ENCODE peak calls at places on chromosomes 16 and 17, in six cellular contexts. One of them, this sample, is unnamed.
A peak's percentile ranks its signal among the peaks of the same experiment; 100 is the strongest.

GRCh38 chr17:69287168-69287567 is 39.8 kb downstream of the ABCA5 start:
- DNase-seq in cardiac muscle cell: no peak
- DNase-seq in neuronal stem cell: no peak
- DNase-seq in OCI-LY7: no peak
- DNase-seq in Peyer's patch: no peak
- DNase-seq in stomach: no peak
- DNase-seq in this sample: no peak

GRCh38 chr16:11248133-11248532 is 7.9 kb downstream of the SOCS1 start:
- DNase-seq in cardiac muscle cell: no peak
- DNase-seq in neuronal stem cell: no peak
- DNase-seq in OCI-LY7: no peak
- DNase-seq in Peyer's patch: no peak
- DNase-seq in stomach: no peak
- DNase-seq in this sample: no peak

GRCh38 chr17:51121620-51122472 is 1.2 kb upstream of the SPAG9 start:
- DNase-seq in cardiac muscle cell: peak; percentile 93
- DNase-seq in neuronal stem cell: peak; percentile 51
- DNase-seq in OCI-LY7: peak; percentile 21
- DNase-seq in Peyer's patch: peak; percentile 95
- DNase-seq in stomach: peak; percentile 91
- DNase-seq in this sample: peak; percentile 92

GRCh38 chr16:2748757-2749455 is 3.5 kb upstream of the SRRM2 start:
- DNase-seq in cardiac muscle cell: no peak
- DNase-seq in neuronal stem cell: no peak
- DNase-seq in OCI-LY7: no peak
- DNase-seq in Peyer's patch: no peak
- DNase-seq in stomach: no peak
- DNase-seq in this sample: no peak

GRCh38 chr16:57540387-57540786 is 2.1 kb upstream of the ADGRG5 start:
- DNase-seq in cardiac muscle cell: no peak
- DNase-seq in neuronal stem cell: no peak
- DNase-seq in OCI-LY7: no peak
- DNase-seq in Peyer's patch: no peak
- DNase-seq in stomach: peak; percentile 14
- DNase-seq in this sample: peak; percentile 30

GRCh38 chr17:7250655-7251329 is 742 bp downstream of the CTDNEP1 start:
- DNase-seq in cardiac muscle cell: no peak
- DNase-seq in neuronal stem cell: no peak
- DNase-seq in OCI-LY7: no peak
- DNase-seq in Peyer's patch: no peak
- DNase-seq in stomach: no peak
- DNase-seq in this sample: no peak

GRCh38 chr17:61488878-61489718 is 36.9 kb downstream of the TBX4 start:
- DNase-seq in cardiac muscle cell: no peak
- DNase-seq in neuronal stem cell: no peak
- DNase-seq in OCI-LY7: no peak
- DNase-seq in Peyer's patch: peak; percentile 78
- DNase-seq in stomach: peak; percentile 61
- DNase-seq in this sample: no peak

GRCh38 chr17:27577124-27577761 is 53.7 kb upstream of the LGALS9 start:
- DNase-seq in cardiac muscle cell: peak; percentile 72
- DNase-seq in neuronal stem cell: no peak
- DNase-seq in OCI-LY7: no peak
- DNase-seq in Peyer's patch: no peak
- DNase-seq in stomach: no peak
- DNase-seq in this sample: no peak

GRCh38 chr17:68820825-68821481 is 134.2 kb downstream of the ABCA8 start:
- DNase-seq in cardiac muscle cell: peak; percentile 28
- DNase-seq in neuronal stem cell: no peak
- DNase-seq in OCI-LY7: no peak
- DNase-seq in Peyer's patch: no peak
- DNase-seq in stomach: no peak
- DNase-seq in this sample: no peak

GRCh38 chr17:34146440-34147043 is 108.5 kb upstream of the CCL2 start:
- DNase-seq in cardiac muscle cell: no peak
- DNase-seq in neuronal stem cell: peak; percentile 27
- DNase-seq in OCI-LY7: peak; percentile 55
- DNase-seq in Peyer's patch: peak; percentile 69
- DNase-seq in stomach: peak; percentile 74
- DNase-seq in this sample: no peak

GRCh38 chr17:64230551-64231408 is 32.3 kb downstream of the TEX2 start:
- DNase-seq in cardiac muscle cell: peak; percentile 86
- DNase-seq in neuronal stem cell: no peak
- DNase-seq in OCI-LY7: no peak
- DNase-seq in Peyer's patch: no peak
- DNase-seq in stomach: no peak
- DNase-seq in this sample: peak; percentile 88

GRCh38 chr16:65956100-65956499 is 410.4 kb upstream of the CDH5 start:
- DNase-seq in cardiac muscle cell: no peak
- DNase-seq in neuronal stem cell: no peak
- DNase-seq in OCI-LY7: no peak
- DNase-seq in Peyer's patch: no peak
- DNase-seq in stomach: no peak
- DNase-seq in this sample: no peak

GRCh38 chr17:978110-979093 is 1.2 kb downstream of the NXN start:
- DNase-seq in cardiac muscle cell: peak; percentile 32
- DNase-seq in neuronal stem cell: peak; percentile 42
- DNase-seq in OCI-LY7: no peak
- DNase-seq in Peyer's patch: no peak
- DNase-seq in stomach: peak; percentile 32
- DNase-seq in this sample: no peak

GRCh38 chr17:14923981-14924380 is 341.1 kb downstream of the PMP22 start:
- DNase-seq in cardiac muscle cell: peak; percentile 12
- DNase-seq in neuronal stem cell: no peak
- DNase-seq in OCI-LY7: no peak
- DNase-seq in Peyer's patch: no peak
- DNase-seq in stomach: no peak
- DNase-seq in this sample: no peak

GRCh38 chr17:17120716-17121115 is 78.5 kb downstream of the MPRIP start:
- DNase-seq in cardiac muscle cell: peak; percentile 50
- DNase-seq in neuronal stem cell: no peak
- DNase-seq in OCI-LY7: no peak
- DNase-seq in Peyer's patch: no peak
- DNase-seq in stomach: no peak
- DNase-seq in this sample: no peak

GRCh38 chr16:11596572-11597226 is 10.0 kb upstream of the LITAF start:
- DNase-seq in cardiac muscle cell: no peak
- DNase-seq in neuronal stem cell: no peak
- DNase-seq in OCI-LY7: no peak
- DNase-seq in Peyer's patch: no peak
- DNase-seq in stomach: no peak
- DNase-seq in this sample: no peak

GRCh38 chr16:17529982-17530760 is 59.4 kb upstream of the XYLT1 start:
- DNase-seq in cardiac muscle cell: no peak
- DNase-seq in neuronal stem cell: no peak
- DNase-seq in OCI-LY7: no peak
- DNase-seq in Peyer's patch: peak; percentile 47
- DNase-seq in stomach: no peak
- DNase-seq in this sample: no peak

GRCh38 chr16:50940275-50940854 is 198.5 kb downstream of the CYLD start:
- DNase-seq in cardiac muscle cell: no peak
- DNase-seq in neuronal stem cell: no peak
- DNase-seq in OCI-LY7: no peak
- DNase-seq in Peyer's patch: no peak
- DNase-seq in stomach: no peak
- DNase-seq in this sample: no peak

GRCh38 chr17:76365256-76365903 is 11.7 kb upstream of the PRPSAP1 start:
- DNase-seq in cardiac muscle cell: no peak
- DNase-seq in neuronal stem cell: no peak
- DNase-seq in OCI-LY7: peak; percentile 38
- DNase-seq in Peyer's patch: no peak
- DNase-seq in stomach: no peak
- DNase-seq in this sample: peak; percentile 38

GRCh38 chr16:84281077-84281476 is 13.6 kb upstream of the WFDC1 start:
- DNase-seq in cardiac muscle cell: peak; percentile 30
- DNase-seq in neuronal stem cell: peak; percentile 52
- DNase-seq in OCI-LY7: peak; percentile 56
- DNase-seq in Peyer's patch: no peak
- DNase-seq in stomach: no peak
- DNase-seq in this sample: no peak

GRCh38 chr16:84283314-84284167 is 11.1 kb upstream of the WFDC1 start:
- DNase-seq in cardiac muscle cell: no peak
- DNase-seq in neuronal stem cell: no peak
- DNase-seq in OCI-LY7: no peak
- DNase-seq in Peyer's patch: no peak
- DNase-seq in stomach: no peak
- DNase-seq in this sample: no peak

GRCh38 chr16:84286568-84287220 is 8.0 kb upstream of the WFDC1 start:
- DNase-seq in cardiac muscle cell: peak; percentile 32
- DNase-seq in neuronal stem cell: no peak
- DNase-seq in OCI-LY7: no peak
- DNase-seq in Peyer's patch: no peak
- DNase-seq in stomach: peak; percentile 44
- DNase-seq in this sample: no peak

GRCh38 chr16:84282533-84282932 is 12.1 kb upstream of the WFDC1 start:
- DNase-seq in cardiac muscle cell: no peak
- DNase-seq in neuronal stem cell: no peak
- DNase-seq in OCI-LY7: no peak
- DNase-seq in Peyer's patch: no peak
- DNase-seq in stomach: no peak
- DNase-seq in this sample: no peak

GRCh38 chr16:84284168-84284722 is 10.4 kb upstream of the WFDC1 start:
- DNase-seq in cardiac muscle cell: peak; percentile 61
- DNase-seq in neuronal stem cell: no peak
- DNase-seq in OCI-LY7: no peak
- DNase-seq in Peyer's patch: peak; percentile 69
- DNase-seq in stomach: peak; percentile 46
- DNase-seq in this sample: no peak
- H3K36me3 ChIP-seq in cardiac muscle cell: no peaks in the 10 kb centered on the region
- H3K36me3 ChIP-seq in neuronal stem cell: no peaks in the 10 kb centered on the region
- H3K36me3 ChIP-seq in OCI-LY7: no peaks in the 10 kb centered on the region
- H3K36me3 ChIP-seq in Peyer's patch: no peaks in the 10 kb centered on the region
- H3K36me3 ChIP-seq in stomach: no peaks in the 10 kb centered on the region
- H3K36me3 ChIP-seq in this sample: no peaks in the 10 kb centered on the region

GRCh38 chr16:14650629-14651028 is 17.9 kb downstream of the BFAR start:
- DNase-seq in cardiac muscle cell: no peak
- DNase-seq in neuronal stem cell: no peak
- DNase-seq in OCI-LY7: no peak
- DNase-seq in Peyer's patch: no peak
- DNase-seq in stomach: no peak
- DNase-seq in this sample: no peak
- H3K36me3 ChIP-seq in cardiac muscle cell: peaks cover 47% of the 10 kb centered on the region
- H3K36me3 ChIP-seq in neuronal stem cell: peaks cover 34% of the 10 kb centered on the region
- H3K36me3 ChIP-seq in OCI-LY7: peaks cover 95% of the 10 kb centered on the region
- H3K36me3 ChIP-seq in Peyer's patch: no peaks in the 10 kb centered on the region
- H3K36me3 ChIP-seq in stomach: peaks cover 100% of the 10 kb centered on the region
- H3K36me3 ChIP-seq in this sample: peaks cover 84% of the 10 kb centered on the region

GRCh38 chr17:59178266-59178665 is 22.7 kb downstream of the PRR11 start:
- DNase-seq in cardiac muscle cell: no peak
- DNase-seq in neuronal stem cell: no peak
- DNase-seq in OCI-LY7: no peak
- DNase-seq in Peyer's patch: no peak
- DNase-seq in stomach: no peak
- DNase-seq in this sample: no peak
- H3K36me3 ChIP-seq in cardiac muscle cell: no peaks in the 10 kb centered on the region
- H3K36me3 ChIP-seq in neuronal stem cell: peaks cover 29% of the 10 kb centered on the region
- H3K36me3 ChIP-seq in OCI-LY7: peaks cover 84% of the 10 kb centered on the region
- H3K36me3 ChIP-seq in Peyer's patch: no peaks in the 10 kb centered on the region
- H3K36me3 ChIP-seq in stomach: no peaks in the 10 kb centered on the region
- H3K36me3 ChIP-seq in this sample: peaks cover 27% of the 10 kb centered on the region

DNA sequence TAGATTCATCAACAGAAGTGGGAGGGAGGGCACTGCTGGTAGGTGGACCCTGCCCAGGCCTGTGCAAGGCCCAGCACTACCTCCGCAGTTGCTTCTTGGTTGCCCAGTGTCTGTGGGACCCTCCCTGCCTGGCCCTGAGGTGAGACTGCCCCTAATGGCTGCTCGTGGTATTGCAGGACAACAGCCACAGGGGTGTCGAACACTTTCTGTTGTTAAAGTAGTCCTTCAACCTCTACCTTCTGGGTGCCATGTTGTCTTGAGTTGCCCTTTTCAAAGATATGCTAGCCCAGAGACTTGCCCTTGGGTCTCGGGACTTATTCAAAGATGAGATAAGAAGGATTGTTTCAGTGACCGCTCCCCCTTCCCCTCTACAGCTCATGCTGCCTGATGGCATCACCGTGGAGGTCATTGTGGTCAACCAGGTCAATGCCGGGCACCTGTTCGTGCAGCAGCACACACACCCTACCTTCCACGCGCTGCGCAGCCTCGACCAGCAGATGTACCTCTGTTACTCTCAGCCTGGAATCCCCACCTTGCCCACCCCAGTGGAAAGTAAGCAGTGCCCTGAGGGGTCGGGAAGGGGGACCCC is 29.1 kb downstream of the AKAP1 start:
- DNase-seq in cardiac muscle cell: peak; percentile 38
- DNase-seq in neuronal stem cell: peak; percentile 51
- DNase-seq in OCI-LY7: peak; percentile 57
- DNase-seq in Peyer's patch: peak; percentile 86
- DNase-seq in stomach: peak; percentile 63
- DNase-seq in this sample: no peak
- H3K36me3 ChIP-seq in cardiac muscle cell: peaks cover 13% of the 10 kb centered on the region
- H3K36me3 ChIP-seq in neuronal stem cell: peaks cover 17% of the 10 kb centered on the region
- H3K36me3 ChIP-seq in OCI-LY7: peaks cover 96% of the 10 kb centered on the region
- H3K36me3 ChIP-seq in Peyer's patch: no peaks in the 10 kb centered on the region
- H3K36me3 ChIP-seq in stomach: peaks cover 92% of the 10 kb centered on the region
- H3K36me3 ChIP-seq in this sample: peaks cover 81% of the 10 kb centered on the region

DNA sequence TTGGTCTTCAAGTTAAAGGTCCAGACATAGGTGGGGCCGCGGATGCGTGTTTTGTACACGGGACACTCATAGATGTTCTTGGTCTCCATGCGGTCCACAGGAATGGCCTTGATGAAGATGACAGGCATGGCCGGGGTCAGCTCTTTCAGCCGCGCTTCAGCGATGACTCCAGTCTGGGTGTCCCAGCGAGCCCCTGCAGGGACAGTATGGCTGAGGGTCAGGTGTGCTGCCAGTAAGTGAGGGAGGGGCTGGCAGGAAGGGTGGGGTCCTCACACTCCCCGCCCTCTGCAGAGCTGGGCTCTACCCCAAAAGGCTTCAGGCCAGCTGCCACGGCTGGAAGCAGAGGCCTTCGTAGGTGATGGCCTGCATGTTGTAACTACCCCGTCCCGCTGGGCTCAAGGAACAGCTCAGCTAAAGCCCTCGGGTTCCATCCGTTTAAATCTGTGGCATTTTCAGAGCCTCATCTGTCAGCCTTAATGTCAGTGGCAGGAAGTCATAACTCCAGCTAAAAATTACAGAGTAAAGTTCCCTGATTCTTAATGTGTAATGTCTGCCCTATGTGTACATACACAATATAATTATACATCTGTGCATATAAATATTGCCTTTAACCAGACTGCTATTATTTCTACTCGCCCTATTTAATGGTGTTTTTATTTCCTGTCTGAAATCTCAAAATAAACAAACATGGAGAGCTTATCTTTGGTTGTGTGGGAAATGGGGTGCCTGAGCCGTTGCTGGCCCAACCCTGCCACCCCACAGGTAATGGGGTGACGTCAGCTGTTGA is 45.7 kb downstream of the PGS1 start:
- DNase-seq in cardiac muscle cell: no peak
- DNase-seq in neuronal stem cell: no peak
- DNase-seq in OCI-LY7: no peak
- DNase-seq in Peyer's patch: no peak
- DNase-seq in stomach: no peak
- DNase-seq in this sample: no peak
- H3K36me3 ChIP-seq in cardiac muscle cell: peaks cover 9% of the 10 kb centered on the region
- H3K36me3 ChIP-seq in neuronal stem cell: peaks cover 42% of the 10 kb centered on the region
- H3K36me3 ChIP-seq in OCI-LY7: peaks cover 73% of the 10 kb centered on the region
- H3K36me3 ChIP-seq in Peyer's patch: no peaks in the 10 kb centered on the region
- H3K36me3 ChIP-seq in stomach: peaks cover 98% of the 10 kb centered on the region
- H3K36me3 ChIP-seq in this sample: peaks cover 65% of the 10 kb centered on the region

GRCh38 chr17:72477529-72477928 is 356.7 kb downstream of the SOX9 start:
- DNase-seq in cardiac muscle cell: no peak
- DNase-seq in neuronal stem cell: no peak
- DNase-seq in OCI-LY7: no peak
- DNase-seq in Peyer's patch: peak; percentile 71
- DNase-seq in stomach: peak; percentile 78
- DNase-seq in this sample: no peak
- H3K36me3 ChIP-seq in cardiac muscle cell: no peaks in the 10 kb centered on the region
- H3K36me3 ChIP-seq in neuronal stem cell: no peaks in the 10 kb centered on the region
- H3K36me3 ChIP-seq in OCI-LY7: no peaks in the 10 kb centered on the region
- H3K36me3 ChIP-seq in Peyer's patch: no peaks in the 10 kb centered on the region
- H3K36me3 ChIP-seq in stomach: no peaks in the 10 kb centered on the region
- H3K36me3 ChIP-seq in this sample: peaks cover 8% of the 10 kb centered on the region